ENCODE peak calls at places on chromosomes 4 and X, in ten cellular contexts. D, T, Z, A, H, L, M, V, O and X are unnamed samples.

GRCh38 chr4:92232566-92232965 is 71.2 kb upstream of the GRID2 start:
- DNase-seq in Z (peak), O (no peak), M (no peak), L (no peak), V (no peak), T (no peak), A (no peak), H (no peak), D (no peak), X (no peak)

GRCh38 chrX:154517101-154517781 is 1.2 kb upstream of the FAM3A start:
- DNase-seq in D (no peak), T (no peak), O (no peak), L (no peak), M (no peak), A (no peak), V (no peak), H (no peak), Z (peak), X (no peak)

GRCh38 chr4:172996571-172997216 is 171.9 kb upstream of the GALNT7 start:
- DNase-seq in V (no peak), A (no peak), O (no peak), T (no peak), Z (peak), M (peak), L (no peak), D (no peak), H (peak), X (no peak)

GRCh38 chr4:43471950-43472349 is 579.4 kb downstream of the GRXCR1 start:
- DNase-seq in L (no peak), H (no peak), A (no peak), T (no peak), D (no peak), Z (no peak), V (peak), O (no peak), M (no peak), X (no peak)

GRCh38 chr4:3041192-3042142 is 32.9 kb downstream of the HTT-AS start:
- DNase-seq in H (peak), Z (peak), V (peak), T (peak), L (peak), D (peak), O (peak), A (peak), M (no peak), X (peak)

GRCh38 chrX:47483310-47484268 is 567 bp upstream of the ZNF41 start:
- DNase-seq in O (peak), A (peak), V (no peak), D (no peak), T (no peak), L (no peak), H (peak), Z (peak), M (peak), X (no peak)

GRCh38 chr4:74402692-74403460 is 37.9 kb downstream of the EREG start:
- DNase-seq in O (no peak), L (no peak), D (no peak), A (no peak), H (no peak), Z (peak), T (no peak), V (peak), M (no peak), X (no peak)

GRCh38 chr4:176500894-176501293 is 181.1 kb downstream of the SPCS3 start:
- DNase-seq in A (no peak), O (no peak), M (no peak), H (no peak), L (no peak), T (no peak), Z (no peak), D (no peak), V (no peak), X (no peak)

GRCh38 chrX:47093248-47093647 is 15.0 kb downstream of the RGN start:
- DNase-seq in T (no peak), O (peak), M (peak), Z (peak), A (no peak), L (no peak), H (peak), D (no peak), V (peak), X (no peak)

GRCh38 chr4:151537726-151538125 is 128.8 kb downstream of the FHIP1A start:
- DNase-seq in M (peak), T (no peak), L (no peak), A (no peak), Z (peak), H (no peak), V (no peak), D (no peak), O (no peak), X (no peak)

GRCh38 chr4:174316954-174317353 is 33.2 kb downstream of the CEP44 start:
- DNase-seq in O (no peak), V (no peak), Z (peak), A (no peak), D (no peak), M (peak), H (no peak), T (no peak), L (no peak), X (no peak)

GRCh38 chr4:158814636-158815035 is 45.8 kb downstream of the FNIP2 start:
- DNase-seq in D (no peak), M (peak), T (no peak), A (no peak), O (no peak), V (no peak), H (no peak), L (no peak), Z (peak), X (no peak)

GRCh38 chr4:3442460-3442958 is 741 bp downstream of the HGFAC start:
- DNase-seq in O (no peak), L (no peak), M (no peak), V (no peak), H (no peak), T (no peak), A (no peak), D (no peak), Z (no peak), X (no peak)

GRCh38 chr4:105158837-105159236 is 12.2 kb downstream of the TET2 start:
- DNase-seq in T (no peak), A (peak), M (peak), V (no peak), D (no peak), O (no peak), Z (peak), H (no peak), L (no peak), X (peak)

GRCh38 chr4:169410839-169411770 is 140.3 kb upstream of the SH3RF1 start:
- DNase-seq in O (peak), Z (peak), H (peak), M (peak), A (peak), L (peak), V (peak), D (no peak), T (peak), X (peak)

GRCh38 chr4:82823062-82823461 is 24.5 kb upstream of the SCD5 start:
- DNase-seq in O (no peak), D (no peak), M (no peak), H (no peak), V (no peak), T (no peak), L (no peak), Z (peak), A (no peak), X (no peak)

GRCh38 chrX:154730271-154730883 is 20.5 kb downstream of the GAB3 start:
- DNase-seq in L (no peak), V (no peak), M (peak), Z (peak), A (peak), T (no peak), H (peak), D (no peak), O (no peak), X (no peak)

GRCh38 chrX:118872102-118872566 is 48.5 kb downstream of the ZCCHC12 start:
- DNase-seq in H (no peak), D (no peak), O (no peak), V (peak), A (peak), T (no peak), M (no peak), L (no peak), Z (no peak), X (no peak)

GRCh38 chr4:1578301-1578781 is 105.8 kb downstream of the FAM53A start:
- DNase-seq in Z (no peak), D (no peak), T (no peak), M (no peak), O (no peak), V (no peak), H (no peak), A (no peak), L (no peak), X (peak)

GRCh38 chr4:122783301-122784215 is 43.1 kb upstream of the FGF2 start:
- DNase-seq in D (no peak), V (no peak), L (no peak), H (peak), M (peak), A (peak), T (no peak), O (no peak), Z (peak), X (peak)

GRCh38 chr4:173013232-173013932 is 155.2 kb upstream of the GALNT7 start:
- DNase-seq in L (peak), O (peak), V (peak), Z (peak), T (peak), M (peak), A (peak), D (peak), H (peak), X (peak)

GRCh38 chrX:80808854-80809493 is 703 bp downstream of the BRWD3 start:
- DNase-seq in D (no peak), Z (peak), T (peak), A (peak), H (peak), L (peak), V (peak), M (no peak), O (peak), X (no peak)

GRCh38 chr4:47913858-47914218 is 545 bp downstream of the NFXL1 start:
- DNase-seq in H (peak), D (peak), L (peak), V (peak), M (no peak), T (no peak), A (peak), Z (no peak), O (no peak), X (peak)

GRCh38 chr4:110292994-110293744 is 94.8 kb upstream of the ELOVL6 start:
- DNase-seq in O (no peak), M (no peak), A (no peak), Z (no peak), H (no peak), T (no peak), L (no peak), V (no peak), D (no peak), X (no peak)

GRCh38 chr4:1658146-1658545 is 26.0 kb downstream of the FAM53A start:
- DNase-seq in A (no peak), V (no peak), O (no peak), D (no peak), T (no peak), H (no peak), L (no peak), M (no peak), Z (no peak), X (no peak)

GRCh38 chrX:7263961-7264360 is 116.0 kb upstream of the PUDP start:
- DNase-seq in M (no peak), D (no peak), L (no peak), O (no peak), Z (peak), T (no peak), H (no peak), A (no peak), V (no peak), X (no peak)

GRCh38 chrX:136202889-136203288 is 48.3 kb downstream of the MAP7D3 start:
- DNase-seq in O (no peak), V (no peak), L (no peak), Z (peak), T (no peak), A (no peak), M (peak), D (no peak), H (no peak), X (no peak)

GRCh38 chr4:121696140-121696640 is 590 bp downstream of the ANXA5 start:
- DNase-seq in D (peak), O (peak), A (peak), H (peak), M (peak), T (peak), L (peak), V (peak), Z (peak), X (peak)

GRCh38 chrX:106875151-106875550 is 28.0 kb downstream of the RIPPLY1 start:
- DNase-seq in A (no peak), V (no peak), D (no peak), L (no peak), H (no peak), M (no peak), Z (peak), T (no peak), O (no peak), X (no peak)

GRCh38 chr4:57151481-57151880 is 41.3 kb upstream of the IGFBP7 start:
- DNase-seq in D (no peak), L (no peak), V (no peak), A (no peak), M (peak), H (peak), T (no peak), O (no peak), Z (no peak), X (peak)